ENCODE peak calls at places on chromosomes 16 and 17, in seven cellular contexts. One of them, this sample, is unnamed.

GRCh38 chr16:73878616-73879015 is 418.0 kb upstream of the PSMD7 start:
- DNase-seq in H7: peak; percentile 20
- DNase-seq in NCI-H1092: peak; percentile 41
- DNase-seq in A549: peak; percentile 27
- DNase-seq in spleen: no peak
- DNase-seq in dorsolateral prefrontal cortex: no peak
- DNase-seq in cardiac fibroblast: peak; percentile 84
- DNase-seq in this sample: peak; percentile 69

GRCh38 chr16:26992661-26993365 is 73.9 kb upstream of the C16orf82 start:
- DNase-seq in H7: no peak
- DNase-seq in NCI-H1092: no peak
- DNase-seq in A549: no peak
- DNase-seq in spleen: no peak
- DNase-seq in dorsolateral prefrontal cortex: no peak
- DNase-seq in cardiac fibroblast: no peak
- DNase-seq in this sample: no peak

GRCh38 chr16:4330277-4330882 is 14.5 kb downstream of the GLIS2 start:
- DNase-seq in H7: peak; percentile 97
- DNase-seq in NCI-H1092: peak; percentile 5
- DNase-seq in A549: peak; percentile 77
- DNase-seq in spleen: peak; percentile 96
- DNase-seq in dorsolateral prefrontal cortex: peak; percentile 84
- DNase-seq in cardiac fibroblast: peak; percentile 78
- DNase-seq in this sample: peak; percentile 78

GRCh38 chr17:2954898-2955445 is 108.4 kb downstream of the OR1D5 start:
- DNase-seq in H7: no peak
- DNase-seq in NCI-H1092: no peak
- DNase-seq in A549: peak; percentile 90
- DNase-seq in spleen: no peak
- DNase-seq in dorsolateral prefrontal cortex: no peak
- DNase-seq in cardiac fibroblast: peak; percentile 92
- DNase-seq in this sample: peak; percentile 92

GRCh38 chr17:75697651-75698291 is 23.5 kb upstream of the ITGB4 start:
- DNase-seq in H7: no peak
- DNase-seq in NCI-H1092: no peak
- DNase-seq in A549: no peak
- DNase-seq in spleen: no peak
- DNase-seq in dorsolateral prefrontal cortex: peak; percentile 78
- DNase-seq in cardiac fibroblast: no peak
- DNase-seq in this sample: no peak

GRCh38 chr16:23836404-23837291 is 865 bp downstream of the PRKCB start:
- DNase-seq in H7: peak; percentile 82
- DNase-seq in NCI-H1092: no peak
- DNase-seq in A549: no peak
- DNase-seq in spleen: peak; percentile 94
- DNase-seq in dorsolateral prefrontal cortex: no peak
- DNase-seq in cardiac fibroblast: no peak
- DNase-seq in this sample: no peak

GRCh38 chr16:303760-304505 is 21.0 kb downstream of the PDIA2 start:
- DNase-seq in H7: no peak
- DNase-seq in NCI-H1092: no peak
- DNase-seq in A549: no peak
- DNase-seq in spleen: peak; percentile 68
- DNase-seq in dorsolateral prefrontal cortex: no peak
- DNase-seq in cardiac fibroblast: peak; percentile 22
- DNase-seq in this sample: peak; percentile 29

GRCh38 chr16:6206080-6206479 is 1108.5 kb upstream of the EEF2KMT start:
- DNase-seq in H7: no peak
- DNase-seq in NCI-H1092: no peak
- DNase-seq in A549: no peak
- DNase-seq in spleen: no peak
- DNase-seq in dorsolateral prefrontal cortex: no peak
- DNase-seq in cardiac fibroblast: no peak
- DNase-seq in this sample: no peak

GRCh38 chr16:58501242-58502131 is 1.5 kb downstream of the NDRG4 start:
- DNase-seq in H7: peak; percentile 98
- DNase-seq in NCI-H1092: peak; percentile 38
- DNase-seq in A549: no peak
- DNase-seq in spleen: peak; percentile 80
- DNase-seq in dorsolateral prefrontal cortex: peak; percentile 71
- DNase-seq in cardiac fibroblast: no peak
- DNase-seq in this sample: no peak

GRCh38 chr17:8300629-8301242 is 5.5 kb upstream of the SLC25A35 start:
- DNase-seq in H7: peak; percentile 92
- DNase-seq in NCI-H1092: peak; percentile 20
- DNase-seq in A549: peak; percentile 94
- DNase-seq in spleen: peak; percentile 90
- DNase-seq in dorsolateral prefrontal cortex: peak; percentile 71
- DNase-seq in cardiac fibroblast: peak; percentile 80
- DNase-seq in this sample: peak; percentile 73

GRCh38 chr17:78933959-78934568 is 8.9 kb upstream of the TIMP2 start:
- DNase-seq in H7: peak; percentile 88
- DNase-seq in NCI-H1092: peak; percentile 74
- DNase-seq in A549: peak; percentile 92
- DNase-seq in spleen: peak; percentile 86
- DNase-seq in dorsolateral prefrontal cortex: peak; percentile 79
- DNase-seq in cardiac fibroblast: peak; percentile 99
- DNase-seq in this sample: peak; percentile 87

GRCh38 chr17:10614536-10615155 is 42.5 kb downstream of the MYH3 start:
- DNase-seq in H7: peak; percentile 81
- DNase-seq in NCI-H1092: peak; percentile 20
- DNase-seq in A549: peak; percentile 77
- DNase-seq in spleen: no peak
- DNase-seq in dorsolateral prefrontal cortex: peak; percentile 48
- DNase-seq in cardiac fibroblast: peak; percentile 73
- DNase-seq in this sample: peak; percentile 49

GRCh38 chr16:29816694-29817441 is 916 bp downstream of the PAGR1 start:
- DNase-seq in H7: peak; percentile 89
- DNase-seq in NCI-H1092: peak; percentile 24
- DNase-seq in A549: peak; percentile 67
- DNase-seq in spleen: peak; percentile 93
- DNase-seq in dorsolateral prefrontal cortex: peak; percentile 66
- DNase-seq in cardiac fibroblast: peak; percentile 67
- DNase-seq in this sample: peak; percentile 63

GRCh38 chr17:19736071-19736470 is 12.0 kb downstream of the ALDH3A1 start:
- DNase-seq in H7: no peak
- DNase-seq in NCI-H1092: no peak
- DNase-seq in A549: no peak
- DNase-seq in spleen: no peak
- DNase-seq in dorsolateral prefrontal cortex: no peak
- DNase-seq in cardiac fibroblast: no peak
- DNase-seq in this sample: no peak

GRCh38 chr17:2025622-2026309 is 632 bp upstream of the RTN4RL1 start:
- DNase-seq in H7: peak; percentile 88
- DNase-seq in NCI-H1092: peak; percentile 63
- DNase-seq in A549: peak; percentile 97
- DNase-seq in spleen: no peak
- DNase-seq in dorsolateral prefrontal cortex: peak; percentile 76
- DNase-seq in cardiac fibroblast: peak; percentile 68
- DNase-seq in this sample: peak; percentile 63

GRCh38 chr17:31093866-31094599 is 744 bp upstream of the NF1 start:
- DNase-seq in H7: peak; percentile 37
- DNase-seq in NCI-H1092: no peak
- DNase-seq in A549: no peak
- DNase-seq in spleen: no peak
- DNase-seq in dorsolateral prefrontal cortex: no peak
- DNase-seq in cardiac fibroblast: no peak
- DNase-seq in this sample: no peak

GRCh38 chr16:88686439-88687253 is at the start of gene SNAI3:
- DNase-seq in H7: peak; percentile 100
- DNase-seq in NCI-H1092: peak; percentile 53
- DNase-seq in A549: peak; percentile 89
- DNase-seq in spleen: peak; percentile 98
- DNase-seq in dorsolateral prefrontal cortex: no peak
- DNase-seq in cardiac fibroblast: peak; percentile 51
- DNase-seq in this sample: peak; percentile 69

GRCh38 chr16:56262148-56262878 is 71.0 kb downstream of the GNAO1 start:
- DNase-seq in H7: no peak
- DNase-seq in NCI-H1092: no peak
- DNase-seq in A549: no peak
- DNase-seq in spleen: peak; percentile 84
- DNase-seq in dorsolateral prefrontal cortex: no peak
- DNase-seq in cardiac fibroblast: no peak
- DNase-seq in this sample: no peak

GRCh38 chr17:30093463-30094147 is 23.0 kb upstream of the NSRP1 start:
- DNase-seq in H7: peak; percentile 71
- DNase-seq in NCI-H1092: peak; percentile 37
- DNase-seq in A549: peak; percentile 94
- DNase-seq in spleen: no peak
- DNase-seq in dorsolateral prefrontal cortex: no peak
- DNase-seq in cardiac fibroblast: peak; percentile 71
- DNase-seq in this sample: peak; percentile 59

GRCh38 chr16:21097151-21097550 is 53.5 kb downstream of the DNAH3 start:
- DNase-seq in H7: no peak
- DNase-seq in NCI-H1092: no peak
- DNase-seq in A549: no peak
- DNase-seq in spleen: no peak
- DNase-seq in dorsolateral prefrontal cortex: no peak
- DNase-seq in cardiac fibroblast: no peak
- DNase-seq in this sample: no peak

GRCh38 chr17:9016941-9017552 is 4.3 kb upstream of the NTN1 start:
- DNase-seq in H7: no peak
- DNase-seq in NCI-H1092: no peak
- DNase-seq in A549: no peak
- DNase-seq in spleen: no peak
- DNase-seq in dorsolateral prefrontal cortex: no peak
- DNase-seq in cardiac fibroblast: no peak
- DNase-seq in this sample: no peak

GRCh38 chr17:39225974-39226683 is 384 bp upstream of the STAC2 start:
- DNase-seq in H7: peak; percentile 100
- DNase-seq in NCI-H1092: peak; percentile 37
- DNase-seq in A549: peak; percentile 91
- DNase-seq in spleen: no peak
- DNase-seq in dorsolateral prefrontal cortex: peak; percentile 77
- DNase-seq in cardiac fibroblast: peak; percentile 64
- DNase-seq in this sample: peak; percentile 47

GRCh38 chr16:78005881-78006280 is 16.5 kb upstream of the CLEC3A start:
- DNase-seq in H7: peak; percentile 56
- DNase-seq in NCI-H1092: no peak
- DNase-seq in A549: peak; percentile 7
- DNase-seq in spleen: no peak
- DNase-seq in dorsolateral prefrontal cortex: no peak
- DNase-seq in cardiac fibroblast: no peak
- DNase-seq in this sample: peak; percentile 4

GRCh38 chr16:86926146-86926545 is 347.8 kb downstream of the FOXL1 start:
- DNase-seq in H7: no peak
- DNase-seq in NCI-H1092: no peak
- DNase-seq in A549: no peak
- DNase-seq in spleen: no peak
- DNase-seq in dorsolateral prefrontal cortex: no peak
- DNase-seq in cardiac fibroblast: no peak
- DNase-seq in this sample: no peak

This sample was measured in lung microvascular endothelial cell.